ENCODE peak calls at places on chromosomes 16 and 17, in five cellular contexts. W is neuronal stem cell, L is H1, Q is mesenchymal stem cell, F is trophoblast cell. J is an unnamed sample.

GRCh38 chr16:66386629-66387622 is 20.4 kb downstream of the CDH5 start:
- DNase-seq in F (no peak), W (no peak), L (no peak), Q (no peak), J (no peak)

GRCh38 chr16:22946433-22946832 is 132.5 kb downstream of the HS3ST2 start:
- DNase-seq in W (no peak), L (no peak), F (no peak), Q (no peak), J (no peak)

GRCh38 chr16:88688013-88688778 is 1.9 kb upstream of the SNAI3 start:
- DNase-seq in L (no peak), Q (no peak), F (no peak), W (no peak), J (no peak)

GRCh38 chr16:3062553-3062952 is 2.9 kb upstream of the IL32 start:
- DNase-seq in W (no peak), L (no peak), Q (no peak), F (no peak), J (no peak)

GRCh38 chr16:85378145-85379040 is 234.7 kb upstream of the GSE1 start:
- DNase-seq in W (no peak), F (no peak), L (no peak), Q (no peak), J (no peak)

GRCh38 chr16:711548-712320 is 3.2 kb upstream of the METRN start:
- DNase-seq in Q (peak), L (no peak), F (peak), W (no peak), J (peak)

GRCh38 chr17:61416540-61417363 is 17.1 kb downstream of the TBX2 start:
- DNase-seq in F (peak), Q (peak), W (peak), L (peak), J (peak)

GRCh38 chr17:15952916-15953865 is 8.3 kb downstream of the ADORA2B start:
- DNase-seq in F (no peak), L (no peak), W (no peak), Q (no peak), J (no peak)

GRCh38 chr17:72116692-72117469 is 3.9 kb upstream of the SOX9 start:
- DNase-seq in F (no peak), Q (peak), W (no peak), L (no peak), J (no peak)

GRCh38 chr17:40547079-40547784 is 18.0 kb downstream of the CCR7 start:
- DNase-seq in L (no peak), F (no peak), Q (no peak), W (no peak), J (peak)

GRCh38 chr17:49976163-49976827 is 7.3 kb downstream of the DLX4 start:
- DNase-seq in L (no peak), F (peak), Q (no peak), W (no peak), J (no peak)

GRCh38 chr17:49741009-49741691 is 22.8 kb downstream of the FAM117A start:
- DNase-seq in Q (peak), F (no peak), L (no peak), W (no peak), J (no peak)

GRCh38 chr17:73414171-73414955 is 102.6 kb upstream of the CDC42EP4 start:
- DNase-seq in L (no peak), F (no peak), Q (no peak), W (no peak), J (no peak)

GRCh38 chr16:56728027-56728426 is 1.9 kb upstream of the NUP93 start:
- DNase-seq in W (no peak), Q (no peak), L (no peak), F (no peak), J (no peak)
- H2AFZ ChIP-seq in W (no peak), Q (no peak), L (no peak), F (no peak), J (no peak)

DNA sequence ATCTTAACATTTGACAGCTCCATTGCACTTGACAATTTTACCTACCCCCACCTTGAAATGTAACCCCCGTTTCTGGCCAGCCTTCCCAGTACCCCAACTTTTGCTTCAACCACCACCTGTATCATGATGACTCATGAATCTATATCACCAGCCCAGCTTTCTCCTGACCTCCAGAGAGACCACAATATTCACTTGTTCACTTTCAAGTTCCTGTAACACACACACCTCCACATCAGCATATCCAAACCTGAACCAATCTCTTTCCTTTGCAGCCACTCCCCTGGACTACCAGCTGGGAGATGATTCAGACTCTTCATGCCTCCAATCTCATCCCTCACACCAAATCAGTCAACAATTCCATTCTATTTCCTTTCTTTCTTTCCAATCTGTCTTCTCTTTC is 8.0 kb downstream of the SMG6 start:
- DNase-seq in Q (no peak), F (no peak), W (no peak), L (no peak), J (no peak)
- H2BK12ac ChIP-seq in Q (no peak), F (no peak), W (no peak), L (no peak), J (no peak)

GRCh38 chr17:76497699-76497978 is 3.6 kb downstream of the RHBDF2 start:
- DNase-seq in F (no peak), L (no peak), W (no peak), Q (no peak), J (no peak)
- H3K14ac ChIP-seq in F (no peak), L (no peak), W (peak), Q (peak), J (no peak)

DNA sequence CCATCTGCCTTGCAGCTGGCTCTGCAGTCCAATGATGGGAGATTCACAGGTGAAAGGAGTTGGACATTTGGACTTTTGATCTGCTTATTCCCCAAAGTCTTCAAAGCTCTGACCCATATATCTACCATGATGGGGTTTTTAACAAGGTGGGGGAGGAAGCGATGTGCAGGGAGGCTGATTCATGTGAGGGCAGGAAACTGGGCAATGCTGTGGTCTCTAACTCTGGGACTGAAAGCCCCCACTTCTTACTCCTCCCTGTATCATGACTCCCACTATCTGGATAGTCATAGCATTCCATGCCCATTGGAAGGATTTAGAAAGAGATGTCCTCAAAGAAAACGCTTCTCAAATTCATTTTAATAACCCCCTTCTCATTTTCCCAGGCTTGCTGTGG is 16.3 kb downstream of the HOXB1 start:
- DNase-seq in Q (no peak), F (no peak), W (no peak), L (no peak), J (no peak)
- H2AFZ ChIP-seq in Q (no peak), F (no peak), W (no peak), L (no peak), J (no peak)

DNA sequence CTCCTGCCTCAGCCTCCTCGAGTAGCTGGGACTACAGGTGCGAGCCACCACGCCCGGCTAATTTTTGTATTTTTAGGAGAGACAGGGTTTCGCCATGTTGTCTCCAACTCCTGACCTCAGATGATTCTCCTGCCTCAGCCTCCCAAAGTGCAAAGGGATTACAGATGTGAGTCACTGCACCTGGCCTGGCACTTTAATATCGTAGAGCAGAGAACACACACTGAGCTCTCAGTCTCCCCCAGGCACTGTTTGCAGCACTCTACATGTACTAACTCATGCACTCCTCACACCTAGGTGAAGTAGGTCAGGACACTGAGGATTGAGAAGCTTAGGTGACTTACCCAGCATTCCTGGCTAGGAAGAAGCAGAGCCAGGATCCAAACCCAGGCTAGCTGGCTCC is 15.0 kb downstream of the C17orf100 start:
- DNase-seq in F (no peak), W (no peak), L (no peak), Q (no peak), J (peak)
- H2BK12ac ChIP-seq in F (no peak), W (no peak), L (no peak), Q (no peak), J (no peak)

GRCh38 chr17:81482673-81483072 is 29.9 kb downstream of the ACTG1 start:
- DNase-seq in F (no peak), Q (no peak), L (no peak), W (no peak), J (no peak)

GRCh38 chr17:81479672-81480071 is 32.9 kb downstream of the ACTG1 start:
- DNase-seq in Q (no peak), F (no peak), L (no peak), W (no peak), J (no peak)

GRCh38 chr17:81480140-81480917 is 32.3 kb downstream of the ACTG1 start:
- DNase-seq in W (no peak), Q (peak), F (no peak), L (no peak), J (no peak)

GRCh38 chr17:81481815-81482505 is 30.6 kb downstream of the ACTG1 start:
- DNase-seq in F (no peak), W (no peak), L (no peak), Q (no peak), J (no peak)

GRCh38 chr17:81481011-81481799 is 31.4 kb downstream of the ACTG1 start:
- DNase-seq in L (no peak), Q (no peak), F (peak), W (peak), J (peak)
- H3K14ac ChIP-seq in L (no peak), Q (no peak), F (no peak), W (no peak), J (no peak)

DNA sequence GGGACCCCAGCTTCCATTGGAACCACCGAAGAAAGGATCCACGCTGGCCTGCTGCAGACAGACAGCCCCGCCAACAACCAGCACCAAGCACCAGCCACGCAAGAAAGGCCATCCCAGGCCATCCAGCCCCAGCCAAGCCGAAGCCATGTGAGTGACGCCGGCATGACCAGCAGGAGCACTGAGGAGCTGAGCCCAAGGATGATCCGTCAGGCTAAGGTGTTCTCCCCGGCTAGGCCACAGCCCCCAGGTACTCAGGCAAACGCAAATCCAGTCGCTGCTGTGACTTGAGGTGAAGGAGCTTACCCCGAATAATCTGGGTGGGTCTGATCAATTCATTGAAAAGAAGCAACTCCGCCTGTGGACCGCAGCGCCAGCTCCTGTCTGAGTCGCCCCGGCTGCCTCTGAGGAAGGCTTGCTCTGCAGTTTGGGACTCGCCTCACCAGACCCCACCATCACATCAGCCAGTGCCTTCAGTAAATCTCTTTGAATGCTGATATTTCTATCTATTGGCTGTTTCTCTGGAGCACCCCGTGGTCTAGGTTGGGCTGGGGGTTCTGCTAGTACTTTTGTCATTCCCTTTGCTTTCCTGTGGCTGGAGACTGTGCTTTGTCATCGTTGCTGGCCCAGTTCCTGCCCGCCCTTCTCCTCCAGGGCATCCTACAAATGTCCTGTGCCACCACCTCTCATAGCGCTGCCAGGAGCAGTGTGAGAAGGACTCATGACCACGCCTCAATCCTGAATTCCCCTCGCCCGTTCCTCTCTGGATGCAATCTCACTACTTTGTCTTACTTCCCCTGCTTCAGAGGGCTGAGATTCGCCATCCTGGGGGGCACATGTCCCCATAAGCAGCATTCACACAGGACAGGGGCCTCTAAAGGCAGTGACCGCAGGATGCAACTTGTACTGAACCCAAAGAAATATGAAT is 8.1 kb upstream of the CBX2 start:
- DNase-seq in W (no peak), F (no peak), Q (no peak), L (no peak), J (no peak)
- H2AFZ ChIP-seq in W (no peak), F (no peak), Q (no peak), L (no peak), J (no peak)

GRCh38 chr16:14449334-14449733 is 180.7 kb downstream of the PARN start:
- DNase-seq in L (no peak), Q (no peak), W (no peak), F (no peak), J (no peak)
- H2BK12ac ChIP-seq in L (no peak), Q (no peak), W (no peak), F (no peak), J (no peak)

GRCh38 chr16:46911038-46911437 is 26.9 kb downstream of the GPT2 start:
- DNase-seq in L (no peak), F (no peak), W (no peak), Q (no peak), J (no peak)
- H3K14ac ChIP-seq in L (no peak), F (no peak), W (no peak), Q (no peak), J (no peak)

GRCh38 chr17:65941500-65941899 is 250.4 kb downstream of the CEP112 start:
- DNase-seq in F (peak), L (no peak), W (no peak), Q (peak), J (no peak)

GRCh38 chr17:65942592-65942991 is 249.3 kb downstream of the CEP112 start:
- DNase-seq in W (no peak), F (peak), Q (no peak), L (no peak), J (no peak)
- H2AFZ ChIP-seq in W (no peak), F (no peak), Q (no peak), L (no peak), J (no peak)

J was measured in H9.